ENCODE peak calls at places on chromosomes 1 and 21, in nine cellular contexts. I, M, W, T, B, F, K, X and A are unnamed samples.

GRCh38 chr1:148385371-148386030 is 97.6 kb downstream of the PPIAL4G start:
- DNase-seq in I (no peak), M (no peak), W (no peak), T (no peak), B (no peak), F (no peak), K (no peak), X (no peak), A (no peak)

GRCh38 chr1:204842892-204843291 is 27.8 kb upstream of the NFASC start:
- DNase-seq in I (no peak), M (no peak), W (no peak), T (no peak), B (no peak), F (no peak), K (no peak), X (no peak), A (no peak)

GRCh38 chr1:119429687-119430086 is 14.7 kb downstream of the HSD3B2 start:
- DNase-seq in I (no peak), M (no peak), W (no peak), T (no peak), B (no peak), F (no peak), K (no peak), X (no peak), A (no peak)

GRCh38 chr1:7824701-7825100 is 28.2 kb downstream of the UTS2 start:
- DNase-seq in I (no peak), M (no peak), W (no peak), T (no peak), B (no peak), F (no peak), K (no peak), X (no peak), A (peak)

GRCh38 chr1:107529511-107530149 is 388.8 kb downstream of the NTNG1 start:
- DNase-seq in I (no peak), M (no peak), W (no peak), T (no peak), B (no peak), F (no peak), K (no peak), X (peak), A (no peak)

GRCh38 chr1:112594208-112594876 is 24.6 kb downstream of the ST7L start:
- DNase-seq in I (no peak), M (no peak), W (no peak), T (no peak), B (no peak), F (no peak), K (no peak), X (no peak), A (no peak)

GRCh38 chr1:31846484-31846883 is 30.7 kb upstream of the SPOCD1 start:
- DNase-seq in I (no peak), M (no peak), W (no peak), T (no peak), B (no peak), F (no peak), K (no peak), X (no peak), A (no peak)

GRCh38 chr1:24027838-24028468 is 47.8 kb upstream of the SRSF10 start:
- DNase-seq in I (no peak), M (no peak), W (no peak), T (no peak), B (no peak), F (no peak), K (no peak), X (no peak), A (no peak)

GRCh38 chr1:178725603-178726517 is 816 bp downstream of the RALGPS2 start:
- DNase-seq in I (peak), M (peak), W (no peak), T (peak), B (peak), F (peak), K (peak), X (peak), A (peak)

GRCh38 chr1:55580845-55581332 is 365.7 kb upstream of the USP24 start:
- DNase-seq in I (no peak), M (no peak), W (no peak), T (no peak), B (no peak), F (no peak), K (no peak), X (no peak), A (peak)

GRCh38 chr1:145720878-145721671 is 1.8 kb downstream of the CD160 start:
- DNase-seq in I (peak), M (peak), W (peak), T (peak), B (peak), F (peak), K (peak), X (peak), A (peak)

GRCh38 chr1:78565393-78565792 is 54.9 kb upstream of the IFI44L start:
- DNase-seq in I (no peak), M (no peak), W (no peak), T (no peak), B (no peak), F (no peak), K (no peak), X (no peak), A (no peak)

GRCh38 chr1:230289350-230289644 is 136.8 kb downstream of the PGBD5 start:
- DNase-seq in I (no peak), M (no peak), W (no peak), T (no peak), B (peak), F (no peak), K (no peak), X (no peak), A (no peak)

GRCh38 chr1:20873311-20873710 is 86.2 kb upstream of the HP1BP3 start:
- DNase-seq in I (no peak), M (no peak), W (no peak), T (no peak), B (no peak), F (no peak), K (no peak), X (no peak), A (no peak)

GRCh38 chr1:61043010-61043820 is 39.1 kb upstream of the NFIA start:
- DNase-seq in I (peak), M (peak), W (peak), T (peak), B (peak), F (peak), K (peak), X (peak), A (peak)

GRCh38 chr1:236124965-236125364 is 17.4 kb upstream of the GPR137B start:
- DNase-seq in I (no peak), M (no peak), W (no peak), T (no peak), B (no peak), F (no peak), K (no peak), X (no peak), A (no peak)

GRCh38 chr1:162625624-162626023 is 6.6 kb upstream of the DDR2 start:
- DNase-seq in I (no peak), M (no peak), W (no peak), T (no peak), B (no peak), F (no peak), K (no peak), X (no peak), A (no peak)

GRCh38 chr1:229209816-229210215 is 61.1 kb upstream of the RAB4A start:
- DNase-seq in I (no peak), M (no peak), W (no peak), T (no peak), B (no peak), F (no peak), K (no peak), X (no peak), A (no peak)

GRCh38 chr1:18819986-18820790 is 39.3 kb downstream of the TAS1R2 start:
- DNase-seq in I (no peak), M (no peak), W (no peak), T (no peak), B (no peak), F (no peak), K (no peak), X (no peak), A (no peak)

GRCh38 chr1:47477595-47478080 is 39.8 kb downstream of the FOXD2 start:
- DNase-seq in I (peak), M (no peak), W (no peak), T (no peak), B (no peak), F (peak), K (no peak), X (no peak), A (no peak)

GRCh38 chr1:160007577-160008200 is 24.1 kb downstream of the PIGM start:
- DNase-seq in I (no peak), M (no peak), W (no peak), T (no peak), B (no peak), F (no peak), K (no peak), X (no peak), A (no peak)

GRCh38 chr1:6683434-6683833 is 18.2 kb downstream of the DNAJC11 start:
- DNase-seq in I (no peak), M (no peak), W (no peak), T (no peak), B (no peak), F (no peak), K (no peak), X (no peak), A (no peak)

GRCh38 chr1:4877426-4877825 is 223.0 kb downstream of the AJAP1 start:
- DNase-seq in I (no peak), M (no peak), W (no peak), T (no peak), B (no peak), F (no peak), K (no peak), X (no peak), A (no peak)

GRCh38 chr1:54355931-54356679 is 50.1 kb downstream of the SSBP3 start:
- DNase-seq in I (no peak), M (no peak), W (no peak), T (no peak), B (no peak), F (no peak), K (no peak), X (no peak), A (no peak)

GRCh38 chr21:14523234-14523633 is 22.9 kb downstream of the SAMSN1 start:
- DNase-seq in I (no peak), M (no peak), W (no peak), T (peak), B (no peak), F (no peak), K (no peak), X (no peak), A (no peak)

GRCh38 chr1:8142955-8143629 is 117.0 kb upstream of the ERRFI1 start:
- DNase-seq in I (no peak), M (no peak), W (no peak), T (no peak), B (no peak), F (no peak), K (no peak), X (no peak), A (no peak)

GRCh38 chr1:4088676-4089075 is 188.6 kb upstream of the C1orf174 start:
- DNase-seq in I (no peak), M (no peak), W (no peak), T (no peak), B (no peak), F (no peak), K (no peak), X (no peak), A (no peak)

GRCh38 chr1:17649371-17650106 is 105.6 kb upstream of the ACTL8 start:
- DNase-seq in I (no peak), M (no peak), W (no peak), T (no peak), B (no peak), F (no peak), K (no peak), X (no peak), A (no peak)

GRCh38 chr1:92442351-92442750 is 44.4 kb downstream of the GFI1 start:
- DNase-seq in I (no peak), M (no peak), W (no peak), T (no peak), B (no peak), F (no peak), K (no peak), X (no peak), A (no peak)

GRCh38 chr1:231727171-231727570 is 100.6 kb downstream of the DISC1 start:
- DNase-seq in I (no peak), M (no peak), W (no peak), T (no peak), B (no peak), F (no peak), K (no peak), X (no peak), A (no peak)

GRCh38 chr1:169741666-169742394 is 8.0 kb upstream of the SELE start:
- DNase-seq in I (peak), M (no peak), W (no peak), T (no peak), B (no peak), F (no peak), K (peak), X (no peak), A (peak)

GRCh38 chr1:1259948-1260614 is 13.6 kb upstream of the C1QTNF12 start:
- DNase-seq in I (no peak), M (peak), W (no peak), T (no peak), B (peak), F (no peak), K (no peak), X (no peak), A (no peak)
- H3K27ac ChIP-seq in I (peak), M (peak), W (no peak), T (no peak), B (no peak), F (no peak), K (no peak), X (no peak), A (no peak)

DNA sequence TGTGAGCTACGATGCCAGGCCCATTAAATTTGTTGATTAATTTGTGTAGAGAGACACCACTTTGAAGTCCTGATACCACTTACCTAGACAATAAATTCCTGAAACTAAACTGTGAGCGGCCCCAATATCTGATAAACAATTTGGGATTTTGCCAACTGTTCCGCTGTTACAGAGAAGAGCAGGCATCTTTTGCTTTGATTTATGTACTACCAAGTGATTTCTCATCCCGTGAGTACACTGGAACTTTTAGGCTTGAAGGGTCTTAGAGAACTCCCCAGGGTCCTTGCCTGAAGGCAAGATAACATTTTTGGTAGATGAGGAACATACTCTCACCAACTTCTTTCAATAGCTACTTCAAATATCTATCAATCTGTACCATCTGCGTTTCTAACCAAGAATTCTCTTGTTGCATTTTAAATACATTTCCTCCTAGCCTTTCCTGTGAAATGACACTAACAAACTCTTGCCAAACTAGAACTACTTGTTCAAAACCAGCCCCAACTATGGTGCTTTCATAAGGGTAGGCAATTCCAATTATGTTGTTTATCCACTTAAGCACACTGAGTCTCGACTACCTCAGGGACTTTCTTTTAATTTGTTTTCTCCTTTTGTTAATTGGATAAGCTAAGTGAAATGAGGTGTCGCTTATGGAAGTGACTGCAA is 23.2 kb upstream of the SLC30A1 start:
- DNase-seq in I (no peak), M (no peak), W (no peak), T (no peak), B (no peak), F (no peak), K (no peak), X (no peak), A (no peak)
- H3K27ac ChIP-seq in I (no peak), M (no peak), W (no peak), T (no peak), B (no peak), F (no peak), K (no peak), X (no peak), A (no peak)

DNA sequence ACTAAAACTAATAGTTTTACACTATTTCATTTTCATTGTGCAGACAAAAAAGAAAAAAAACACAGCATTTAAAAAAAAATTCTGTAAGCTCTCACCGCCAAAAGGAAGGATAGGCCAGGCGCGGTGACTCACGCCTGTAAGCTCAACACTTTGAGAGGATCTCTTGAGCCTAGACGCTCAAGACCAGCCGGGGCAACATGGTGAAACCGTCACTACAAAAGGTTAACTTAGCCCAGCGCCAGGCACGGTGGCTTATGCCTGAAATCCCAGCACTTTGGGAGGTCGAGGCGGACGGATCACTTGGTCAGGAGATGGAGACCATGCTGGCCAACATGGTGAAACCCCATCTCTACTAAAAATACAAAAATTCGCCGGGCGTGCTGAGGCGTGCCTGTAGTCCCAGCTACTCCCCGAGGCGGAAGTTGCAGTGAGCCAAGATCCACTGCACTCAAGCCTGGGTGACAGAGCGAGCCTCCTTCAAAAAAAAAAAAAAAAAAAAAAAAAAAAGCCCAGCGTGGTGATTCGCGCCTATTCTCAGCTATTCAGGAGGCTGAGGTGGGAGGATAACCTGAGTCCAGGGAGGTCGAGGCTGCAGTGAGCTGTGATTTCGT is 14.3 kb upstream of the SPEN start:
- DNase-seq in I (peak), M (peak), W (no peak), T (peak), B (peak), F (peak), K (no peak), X (peak), A (peak)
- H3K27ac ChIP-seq in I (peak), M (peak), W (peak), T (peak), B (no peak), F (peak), K (peak), X (no peak), A (peak)

GRCh38 chr1:153533689-153534201 is 2.0 kb downstream of the S100A6 start:
- DNase-seq in I (peak), M (no peak), W (peak), T (peak), B (peak), F (no peak), K (peak), X (no peak), A (no peak)
- H3K27ac ChIP-seq in I (peak), M (peak), W (peak), T (peak), B (peak), F (peak), K (peak), X (no peak), A (peak)

GRCh38 chr1:115529216-115529897 is 112.4 kb upstream of the VANGL1 start:
- DNase-seq in I (no peak), M (no peak), W (no peak), T (no peak), B (no peak), F (no peak), K (no peak), X (no peak), A (no peak)
- H3K27ac ChIP-seq in I (no peak), M (no peak), W (no peak), T (no peak), B (no peak), F (no peak), K (peak), X (no peak), A (no peak)

DNA sequence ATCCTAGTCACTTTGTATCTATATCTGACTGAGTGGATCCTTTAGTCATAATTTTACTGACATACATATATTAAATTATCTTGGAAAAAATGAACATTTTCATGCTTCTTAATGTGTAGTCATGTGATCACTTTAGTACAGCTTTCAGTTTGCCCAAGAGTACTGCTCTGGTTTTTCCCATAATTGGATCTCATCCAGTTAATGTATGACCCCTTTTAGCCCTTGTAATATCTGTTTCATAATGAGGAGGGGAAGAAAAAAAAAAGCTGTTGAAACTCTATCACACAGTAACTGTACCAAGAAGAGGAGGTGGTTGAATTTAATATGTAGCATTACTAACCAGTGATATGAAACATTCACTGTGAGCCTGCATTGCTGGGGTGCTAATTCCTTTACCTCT is 328.7 kb downstream of the PTPRC start:
- DNase-seq in I (no peak), M (no peak), W (no peak), T (no peak), B (no peak), F (no peak), K (no peak), X (no peak), A (no peak)
- H3K27ac ChIP-seq in I (no peak), M (no peak), W (no peak), T (no peak), B (no peak), F (no peak), K (no peak), X (no peak), A (no peak)

GRCh38 chr1:77037038-77037437 is 169.8 kb downstream of the ST6GALNAC5 start:
- DNase-seq in I (no peak), M (no peak), W (no peak), T (no peak), B (no peak), F (no peak), K (no peak), X (no peak), A (no peak)
- H3K27ac ChIP-seq in I (no peak), M (no peak), W (no peak), T (no peak), B (no peak), F (no peak), K (no peak), X (no peak), A (no peak)

DNA sequence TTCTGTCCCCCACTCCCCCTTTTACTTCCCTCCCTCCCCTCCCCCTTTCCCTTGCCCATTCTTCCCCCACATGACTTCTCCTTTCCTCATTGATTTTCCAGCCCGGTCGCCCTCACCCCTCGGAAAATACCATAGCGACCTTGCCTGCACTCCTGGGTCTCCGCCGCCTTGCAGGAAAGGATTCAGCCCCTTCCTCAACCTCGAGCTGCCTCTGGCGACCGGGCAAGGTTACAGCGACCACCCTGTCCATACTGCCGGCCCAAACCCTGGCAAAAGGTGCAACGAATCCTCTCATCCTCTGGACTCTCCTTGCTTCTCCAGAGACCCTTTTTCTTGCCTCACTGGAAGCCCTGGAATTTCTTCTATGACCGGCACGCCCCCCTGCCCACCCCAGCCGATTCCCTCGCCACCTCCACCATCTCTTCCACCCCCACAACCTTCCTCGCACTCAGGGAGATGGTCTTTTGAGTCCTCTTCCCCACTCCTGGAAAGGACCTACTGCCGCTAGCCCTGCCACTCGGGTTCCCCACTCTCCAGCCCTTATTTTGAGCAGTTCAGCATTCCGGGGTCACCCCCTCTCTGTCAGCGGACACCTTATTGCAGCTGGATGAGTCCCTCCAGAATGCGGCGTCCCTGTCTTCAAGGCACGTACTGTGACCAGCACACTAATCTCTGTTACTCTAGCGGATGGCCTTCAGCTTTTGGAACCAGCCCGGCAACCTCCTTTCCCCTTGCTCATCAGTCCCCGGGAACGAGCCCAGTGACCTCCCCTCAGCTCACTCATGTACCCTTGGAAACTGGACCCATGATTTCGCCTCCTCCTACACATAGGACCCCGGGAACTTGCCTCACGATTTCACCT is 846 bp downstream of the NSUN4 start:
- DNase-seq in I (no peak), M (no peak), W (no peak), T (peak), B (no peak), F (no peak), K (no peak), X (no peak), A (no peak)
- H3K27ac ChIP-seq in I (peak), M (peak), W (peak), T (peak), B (peak), F (peak), K (peak), X (no peak), A (peak)

GRCh38 chr1:201749059-201749458 is 79.9 kb upstream of the IPO9 start:
- DNase-seq in I (no peak), M (no peak), W (no peak), T (no peak), B (no peak), F (no peak), K (no peak), X (no peak), A (no peak)
- H3K27ac ChIP-seq in I (no peak), M (peak), W (peak), T (no peak), B (no peak), F (no peak), K (no peak), X (no peak), A (no peak)

GRCh38 chr1:108961752-108962486 is 1.4 kb downstream of the CLCC1 start:
- DNase-seq in I (no peak), M (no peak), W (no peak), T (no peak), B (no peak), F (no peak), K (no peak), X (no peak), A (no peak)
- H3K27ac ChIP-seq in I (peak), M (peak), W (no peak), T (peak), B (no peak), F (peak), K (peak), X (no peak), A (no peak)